ENCODE peak calls at places on chromosomes 6 and 20, in four cellular contexts. E, S, I and X are unnamed samples.

GRCh38 chr6:3882865-3883264 is 33.7 kb downstream of the FAM50B start:
- DNase-seq in E (no peak), I (no peak), S (no peak), X (peak; percentile 99)

GRCh38 chr20:646868-647233 is 6.1 kb downstream of the SRXN1 start:
- DNase-seq in I (no peak), S (no peak), E (no peak), X (no peak)

GRCh38 chr6:4371207-4371921 is 236.0 kb upstream of the ECI2 start:
- DNase-seq in S (no peak), E (peak; percentile 57), I (no peak), X (no peak)

GRCh38 chr6:158220786-158221442 is 52.8 kb downstream of the GTF2H5 start:
- DNase-seq in E (peak; percentile 85), I (peak; percentile 93), S (peak; percentile 81), X (peak; percentile 64)

GRCh38 chr6:106972500-106972899 is 2.0 kb downstream of the CD24 start:
- DNase-seq in I (peak; percentile 61), E (peak; percentile 48), S (peak; percentile 35), X (no peak)

GRCh38 chr20:10667560-10668167 is 6.1 kb downstream of the JAG1 start:
- DNase-seq in I (no peak), E (no peak), S (no peak), X (no peak)

GRCh38 chr20:17882065-17882833 is 86.3 kb downstream of the SNX5 start:
- DNase-seq in S (no peak), I (no peak), E (no peak), X (no peak)

GRCh38 chr20:17430515-17430914 is 100.7 kb downstream of the BFSP1 start:
- DNase-seq in E (no peak), S (no peak), I (no peak), X (no peak)

GRCh38 chr6:39171489-39172376 is 56.7 kb upstream of the SAYSD1 start:
- DNase-seq in S (no peak), I (no peak), E (peak; percentile 5), X (no peak)

GRCh38 chr6:129679250-129679649 is 30.7 kb downstream of the ARHGAP18 start:
- DNase-seq in I (no peak), E (no peak), S (no peak), X (peak; percentile 75)

GRCh38 chr6:111673086-111673485 is 67.4 kb upstream of the TRAF3IP2 start:
- DNase-seq in S (no peak), E (no peak), I (no peak), X (no peak)

GRCh38 chr6:20182926-20183521 is 29.2 kb downstream of the MBOAT1 start:
- DNase-seq in S (no peak), E (peak; percentile 93), I (no peak), X (no peak)

GRCh38 chr6:33854572-33855030 is 50.8 kb upstream of the MLN start:
- DNase-seq in I (no peak), E (no peak), S (no peak), X (no peak)

GRCh38 chr6:109447878-109448555 is 7.5 kb downstream of the SMPD2 start:
- DNase-seq in S (no peak), E (peak; percentile 24), I (peak; percentile 62), X (peak; percentile 11)

GRCh38 chr6:148203970-148204369 is 138.7 kb upstream of the SASH1 start:
- DNase-seq in S (peak; percentile 72), E (no peak), I (peak; percentile 94), X (peak; percentile 44)

GRCh38 chr6:91407706-91408105 is 820.8 kb upstream of the MAP3K7 start:
- DNase-seq in S (no peak), I (no peak), E (no peak), X (no peak)

GRCh38 chr6:14501914-14502313 is 384.3 kb downstream of the CD83 start:
- DNase-seq in S (no peak), I (no peak), E (no peak), X (no peak)

GRCh38 chr20:37245671-37246237 is 15.9 kb downstream of the GHRH start:
- DNase-seq in S (no peak), E (no peak), I (no peak), X (no peak)

GRCh38 chr6:105757512-105758200 is 328.5 kb upstream of the PRDM1 start:
- DNase-seq in I (no peak), E (no peak), S (peak; percentile 90), X (no peak)

GRCh38 chr20:36802326-36803223 is 29.0 kb upstream of the DSN1 start:
- DNase-seq in S (no peak), I (no peak), E (no peak), X (peak; percentile 38)

GRCh38 chr6:121879149-121879548 is 443.7 kb downstream of the GJA1 start:
- DNase-seq in I (no peak), E (no peak), S (no peak), X (peak; percentile 93)